ENCODE peak calls at places on chromosomes 16 and 17, in four cellular contexts. One of them, this sample, is unnamed.

GRCh38 chr16:86960266-86960665 is 356.9 kb downstream of the C16orf95 start:
- DNase-seq in IMR-90: no peak
- DNase-seq in HepG2: no peak
- DNase-seq in K562: no peak
- DNase-seq in this sample: no peak

GRCh38 chr16:19555938-19556778 is 655 bp downstream of the VPS35L start:
- DNase-seq in IMR-90: peak
- DNase-seq in HepG2: no peak
- DNase-seq in K562: peak
- DNase-seq in this sample: peak

GRCh38 chr16:72990003-72990521 is 57.9 kb downstream of the ZFHX3 start:
- DNase-seq in IMR-90: peak
- DNase-seq in HepG2: no peak
- DNase-seq in K562: no peak
- DNase-seq in this sample: no peak

GRCh38 chr16:11546522-11547485 is 39.9 kb downstream of the LITAF start:
- DNase-seq in IMR-90: peak
- DNase-seq in HepG2: no peak
- DNase-seq in K562: no peak
- DNase-seq in this sample: no peak

GRCh38 chr16:58024673-58025350 is 742 bp upstream of the MMP15 start:
- DNase-seq in IMR-90: no peak
- DNase-seq in HepG2: peak
- DNase-seq in K562: peak
- DNase-seq in this sample: peak

GRCh38 chr17:77420476-77420803 is 279.7 kb downstream of the SEC14L1 start:
- DNase-seq in IMR-90: no peak
- DNase-seq in HepG2: no peak
- DNase-seq in K562: no peak
- DNase-seq in this sample: no peak

GRCh38 chr17:30323262-30323894 is 10.5 kb downstream of the TMIGD1 start:
- DNase-seq in IMR-90: no peak
- DNase-seq in HepG2: no peak
- DNase-seq in K562: no peak
- DNase-seq in this sample: no peak

GRCh38 chr17:46025510-46025909 is 26.5 kb downstream of the STH start:
- DNase-seq in IMR-90: no peak
- DNase-seq in HepG2: no peak
- DNase-seq in K562: no peak
- DNase-seq in this sample: no peak

GRCh38 chr17:31394544-31394943 is 3.1 kb downstream of the RAB11FIP4 start:
- DNase-seq in IMR-90: peak
- DNase-seq in HepG2: peak
- DNase-seq in K562: peak
- DNase-seq in this sample: no peak

GRCh38 chr16:15403392-15403995 is 7.9 kb downstream of the MPV17L start:
- DNase-seq in IMR-90: no peak
- DNase-seq in HepG2: no peak
- DNase-seq in K562: no peak
- DNase-seq in this sample: no peak

GRCh38 chr16:15401972-15402371 is 6.4 kb downstream of the MPV17L start:
- DNase-seq in IMR-90: no peak
- DNase-seq in HepG2: no peak
- DNase-seq in K562: no peak
- DNase-seq in this sample: no peak

GRCh38 chr16:15399317-15399716 is 3.8 kb downstream of the MPV17L start:
- DNase-seq in IMR-90: no peak
- DNase-seq in HepG2: no peak
- DNase-seq in K562: no peak
- DNase-seq in this sample: no peak

GRCh38 chr16:15396948-15397594 is 1.5 kb downstream of the MPV17L start:
- DNase-seq in IMR-90: no peak
- DNase-seq in HepG2: peak
- DNase-seq in K562: no peak
- DNase-seq in this sample: no peak

GRCh38 chr16:15398618-15399316 is 3.2 kb downstream of the MPV17L start:
- DNase-seq in IMR-90: no peak
- DNase-seq in HepG2: peak
- DNase-seq in K562: no peak
- DNase-seq in this sample: no peak
- TF ChIP-seq USF2 in IMR-90: no peak
- TF ChIP-seq USF2 in HepG2: no peak
- TF ChIP-seq USF2 in K562: no peak
- TF ChIP-seq USF2 in this sample: no peak

GRCh38 chr16:69918241-69918640 is 32.9 kb upstream of the CLEC18A start:
- DNase-seq in IMR-90: peak
- DNase-seq in HepG2: no peak
- DNase-seq in K562: no peak
- DNase-seq in this sample: no peak
- TF ChIP-seq MAZ in IMR-90: no peak
- TF ChIP-seq MAZ in HepG2: no peak
- TF ChIP-seq MAZ in K562: no peak
- TF ChIP-seq MAZ in this sample: no peak

GRCh38 chr16:84175351-84176081 is 11.3 kb downstream of the TAF1C start:
- DNase-seq in IMR-90: peak
- DNase-seq in HepG2: peak
- DNase-seq in K562: peak
- DNase-seq in this sample: peak
- TF ChIP-seq USF2 in IMR-90: peak
- TF ChIP-seq USF2 in HepG2: no peak
- TF ChIP-seq USF2 in K562: peak
- TF ChIP-seq USF2 in this sample: no peak

GRCh38 chr16:67179421-67180080 is 4.2 kb downstream of the MATCAP1 start:
- DNase-seq in IMR-90: no peak
- DNase-seq in HepG2: no peak
- DNase-seq in K562: no peak
- DNase-seq in this sample: peak
- TF ChIP-seq MAZ in IMR-90: no peak
- TF ChIP-seq MAZ in HepG2: no peak
- TF ChIP-seq MAZ in K562: no peak
- TF ChIP-seq MAZ in this sample: no peak

GRCh38 chr16:82638095-82638798 is 11.5 kb downstream of the CDH13 start:
- DNase-seq in IMR-90: peak
- DNase-seq in HepG2: no peak
- DNase-seq in K562: no peak
- DNase-seq in this sample: no peak

GRCh38 chr16:82641336-82641984 is 14.7 kb downstream of the CDH13 start:
- DNase-seq in IMR-90: peak
- DNase-seq in HepG2: no peak
- DNase-seq in K562: no peak
- DNase-seq in this sample: no peak

GRCh38 chr16:82639263-82639662 is 12.5 kb downstream of the CDH13 start:
- DNase-seq in IMR-90: no peak
- DNase-seq in HepG2: no peak
- DNase-seq in K562: no peak
- DNase-seq in this sample: no peak

GRCh38 chr16:82636958-82637357 is 10.2 kb downstream of the CDH13 start:
- DNase-seq in IMR-90: no peak
- DNase-seq in HepG2: no peak
- DNase-seq in K562: no peak
- DNase-seq in this sample: no peak

GRCh38 chr16:82639666-82640336 is 13.0 kb downstream of the CDH13 start:
- DNase-seq in IMR-90: peak
- DNase-seq in HepG2: peak
- DNase-seq in K562: peak
- DNase-seq in this sample: peak
- TF ChIP-seq USF2 in IMR-90: no peak
- TF ChIP-seq USF2 in HepG2: peak
- TF ChIP-seq USF2 in K562: no peak
- TF ChIP-seq USF2 in this sample: no peak